ENCODE peak calls at places on chromosomes 16 and 17, in four cellular contexts. Q is mesenchymal stem cell, A is H9, S is mesendoderm. F is an unnamed sample. For H3K79me1, the result is how much of the 10 kb centered on the place peaks cover.

GRCh38 chr17:77848257-77848656 is 110.2 kb upstream of the TNRC6C start:
- DNase-seq in Q (no peak), A (no peak), S (no peak), F (no peak)

GRCh38 chr17:73976147-73976546 is 227.3 kb upstream of the RPL38 start:
- DNase-seq in Q (no peak), A (no peak), S (no peak), F (no peak)

GRCh38 chr16:57622361-57623250 is 5.8 kb upstream of the ADGRG1 start:
- DNase-seq in Q (no peak), A (no peak), S (no peak), F (no peak)

GRCh38 chr17:72725432-72726068 is 366.9 kb downstream of the SLC39A11 start:
- DNase-seq in Q (peak), A (peak), S (peak), F (peak)

GRCh38 chr16:77574867-77575619 is 140.2 kb upstream of the ADAMTS18 start:
- DNase-seq in Q (peak), A (no peak), S (no peak), F (no peak)

GRCh38 chr17:79874329-79874981 is 35.2 kb upstream of the CBX4 start:
- DNase-seq in Q (peak), A (no peak), S (peak), F (peak)

GRCh38 chr17:47229535-47230443 is 20.6 kb downstream of the MYL4 start:
- DNase-seq in Q (peak), A (peak), S (peak), F (peak)

GRCh38 chr16:79601092-79601977 is 798 bp upstream of the MAF start:
- DNase-seq in Q (peak), A (peak), S (peak), F (no peak)

GRCh38 chr17:77427471-77427991 is 286.8 kb downstream of the SEC14L1 start:
- DNase-seq in Q (peak), A (no peak), S (no peak), F (peak)

GRCh38 chr16:49010396-49010795 is 271.2 kb downstream of the CBLN1 start:
- DNase-seq in Q (no peak), A (no peak), S (no peak), F (no peak)

GRCh38 chr16:83995756-83996155 is 27.7 kb downstream of the NECAB2 start:
- DNase-seq in Q (no peak), A (peak), S (peak), F (peak)

GRCh38 chr17:6473128-6473767 is 29.0 kb downstream of the PIMREG start:
- DNase-seq in Q (peak), A (peak), S (peak), F (peak)

GRCh38 chr17:30021708-30022317 is 80.4 kb downstream of the EFCAB5 start:
- DNase-seq in Q (peak), A (no peak), S (peak), F (peak)

GRCh38 chr16:14309906-14310305 is 238.8 kb downstream of the MRTFB start:
- DNase-seq in Q (peak), A (no peak), S (peak), F (peak)

GRCh38 chr16:49615606-49616005 is 240.3 kb downstream of the ZNF423 start:
- DNase-seq in Q (no peak), A (peak), S (no peak), F (no peak)

GRCh38 chr17:7107012-7107754 is 7.4 kb downstream of the ASGR2 start:
- DNase-seq in Q (no peak), A (no peak), S (no peak), F (no peak)

GRCh38 chr17:265726-266125 is 84.3 kb upstream of the DOC2B start:
- DNase-seq in Q (no peak), A (no peak), S (no peak), F (no peak)

GRCh38 chr17:74736423-74737298 is at the start of gene RAB37:
- DNase-seq in Q (no peak), A (peak), S (peak), F (no peak)

GRCh38 chr16:69925311-69925710 is 25.8 kb upstream of the CLEC18A start:
- DNase-seq in Q (no peak), A (no peak), S (no peak), F (no peak)

GRCh38 chr16:71894229-71894920 is 956 bp upstream of the IST1 start:
- DNase-seq in Q (peak), A (peak), S (peak), F (peak)

GRCh38 chr17:66548158-66548557 is 245.7 kb downstream of the PRKCA start:
- DNase-seq in Q (peak), A (no peak), S (peak), F (no peak)

GRCh38 chr17:73320601-73321264 is 8.9 kb upstream of the CDC42EP4 start:
- DNase-seq in Q (no peak), A (peak), S (no peak), F (no peak)

GRCh38 chr16:65122974-65123845 is 1.3 kb upstream of the CDH11 start:
- DNase-seq in Q (peak), A (peak), S (peak), F (peak)

GRCh38 chr17:40949406-40949805 is 12.0 kb upstream of the KRT23 start:
- DNase-seq in Q (no peak), A (no peak), S (no peak), F (no peak)

GRCh38 chr16:31138621-31139578 is 3.4 kb upstream of the PRSS8 start:
- DNase-seq in Q (peak), A (peak), S (peak), F (peak)

GRCh38 chr16:47519037-47519436 is 57.9 kb downstream of the PHKB start:
- DNase-seq in Q (no peak), A (no peak), S (no peak), F (peak)

GRCh38 chr16:48101069-48101674 is 54.6 kb downstream of the ABCC12 start:
- DNase-seq in Q (no peak), A (no peak), S (no peak), F (no peak)

GRCh38 chr16:68280160-68280559 is 15.8 kb downstream of the SLC7A6 start:
- DNase-seq in Q (no peak), A (no peak), S (no peak), F (no peak)

GRCh38 chr17:78117027-78117981 is 11.3 kb downstream of the TMC6 start:
- DNase-seq in Q (no peak), A (peak), S (no peak), F (no peak)

GRCh38 chr16:57144027-57144426 is 41.8 kb downstream of the PSME3IP1 start:
- DNase-seq in Q (no peak), A (no peak), S (no peak), F (no peak)

GRCh38 chr16:86498661-86499493 is 11.4 kb upstream of the FOXF1 start:
- DNase-seq in Q (peak), A (no peak), S (no peak), F (peak)

GRCh38 chr16:58937661-58938060 is 203.5 kb upstream of the GOT2 start:
- DNase-seq in Q (no peak), A (no peak), S (no peak), F (no peak)

GRCh38 chr16:4388275-4389021 is 16.8 kb downstream of the VASN start:
- DNase-seq in Q (no peak), A (no peak), S (peak), F (no peak)
- H3K79me1 ChIP-seq in Q (under half), A (under half), S (under half), F (under half)

GRCh38 chr16:88807626-88808453 is 3.9 kb downstream of the APRT start:
- DNase-seq in Q (no peak), A (no peak), S (no peak), F (no peak)
- H3K79me1 ChIP-seq in Q (under half), A (under half), S (under half), F (under half)

DNA sequence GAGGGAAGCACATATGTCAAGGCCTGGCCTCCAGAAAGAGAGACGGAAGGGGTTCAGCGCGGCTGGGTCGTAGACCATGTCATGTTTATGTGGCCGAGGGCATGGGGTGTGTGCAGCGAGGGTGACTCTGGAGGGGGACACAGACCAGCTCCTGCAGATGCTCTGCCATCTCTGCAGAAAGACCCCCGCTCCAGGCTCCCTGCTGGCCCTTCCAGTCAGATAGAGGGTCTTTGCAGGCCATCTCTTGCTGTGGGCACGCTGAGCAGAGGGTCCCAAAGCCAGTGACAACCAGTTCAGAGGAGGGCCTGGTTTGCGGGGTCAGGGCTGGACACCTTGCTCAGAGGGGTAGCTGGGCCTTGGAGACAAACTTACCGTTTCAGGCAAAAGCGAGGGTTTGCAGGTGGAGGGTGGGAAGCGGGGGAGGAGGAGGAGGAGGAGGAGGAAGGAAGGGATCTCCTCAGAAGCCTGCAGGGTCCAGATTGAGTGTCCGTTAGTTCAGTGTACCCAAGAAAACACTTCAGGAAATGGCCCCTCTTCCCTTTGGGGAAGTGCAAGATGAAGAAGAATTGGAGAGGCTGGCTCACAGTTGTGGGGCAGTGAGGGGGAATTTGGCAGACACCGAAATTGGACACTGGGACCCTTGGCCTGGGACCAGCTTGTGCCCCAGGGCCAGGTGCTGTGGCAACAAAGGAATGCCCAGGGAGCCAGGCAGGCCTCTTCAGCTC is 102.7 kb downstream of the CMIP start:
- DNase-seq in Q (no peak), A (no peak), S (no peak), F (no peak)
- H3K79me1 ChIP-seq in Q (half or more), A (under half), S (half or more), F (half or more)

GRCh38 chr16:55501549-55502322 is 7.1 kb upstream of the LPCAT2 start:
- DNase-seq in Q (peak), A (peak), S (peak), F (no peak)
- H3K79me1 ChIP-seq in Q (under half), A (under half), S (under half), F (under half)

F was measured in IMR-90.